ENCODE peak calls at places on chromosomes 1 and 21, in six cellular contexts. One of them, this sample, is unnamed.
A peak's percentile ranks its signal among the peaks of the same experiment; 100 is the strongest.

GRCh38 chr1:35715568-35716002 is 3.1 kb downstream of the C1orf216 start:
- DNase-seq in prostate gland: peak; percentile 60
- DNase-seq in endothelial cell of umbilical vein: peak; percentile 65
- DNase-seq in upper lobe of left lung: no peak
- DNase-seq in HCT116: peak; percentile 72
- DNase-seq in breast epithelium: peak; percentile 65
- DNase-seq in this sample: peak; percentile 73

GRCh38 chr1:41342774-41343355 is 18.4 kb upstream of the FOXO6 start:
- DNase-seq in prostate gland: no peak
- DNase-seq in breast epithelium: peak; percentile 17
- DNase-seq in upper lobe of left lung: no peak
- DNase-seq in HCT116: no peak
- DNase-seq in endothelial cell of umbilical vein: no peak
- DNase-seq in this sample: no peak

GRCh38 chr1:224615861-224616760 is at the start of gene CNIH3:
- DNase-seq in breast epithelium: no peak
- DNase-seq in HCT116: no peak
- DNase-seq in upper lobe of left lung: peak; percentile 87
- DNase-seq in prostate gland: peak; percentile 23
- DNase-seq in endothelial cell of umbilical vein: no peak
- DNase-seq in this sample: peak; percentile 40

GRCh38 chr1:149993764-149994163 is 16.8 kb downstream of the OTUD7B start:
- DNase-seq in prostate gland: no peak
- DNase-seq in endothelial cell of umbilical vein: no peak
- DNase-seq in breast epithelium: no peak
- DNase-seq in HCT116: no peak
- DNase-seq in upper lobe of left lung: no peak
- DNase-seq in this sample: no peak

GRCh38 chr1:94821636-94822305 is 1.6 kb downstream of the SLC44A3 start:
- DNase-seq in endothelial cell of umbilical vein: no peak
- DNase-seq in HCT116: no peak
- DNase-seq in prostate gland: no peak
- DNase-seq in breast epithelium: no peak
- DNase-seq in upper lobe of left lung: no peak
- DNase-seq in this sample: no peak

GRCh38 chr1:41924911-41925310 is 6.2 kb upstream of the HIVEP3 start:
- DNase-seq in endothelial cell of umbilical vein: no peak
- DNase-seq in upper lobe of left lung: no peak
- DNase-seq in prostate gland: no peak
- DNase-seq in HCT116: no peak
- DNase-seq in breast epithelium: no peak
- DNase-seq in this sample: no peak

GRCh38 chr1:167510880-167511279 is 7.4 kb downstream of the CD247 start:
- DNase-seq in HCT116: no peak
- DNase-seq in breast epithelium: no peak
- DNase-seq in prostate gland: no peak
- DNase-seq in upper lobe of left lung: no peak
- DNase-seq in endothelial cell of umbilical vein: no peak
- DNase-seq in this sample: no peak

GRCh38 chr1:225592362-225592761 is 60.6 kb downstream of the ENAH start:
- DNase-seq in HCT116: no peak
- DNase-seq in breast epithelium: no peak
- DNase-seq in endothelial cell of umbilical vein: no peak
- DNase-seq in prostate gland: no peak
- DNase-seq in upper lobe of left lung: no peak
- DNase-seq in this sample: no peak

GRCh38 chr1:80457409-80457808 is 1343.3 kb upstream of the ADGRL2 start:
- DNase-seq in prostate gland: no peak
- DNase-seq in breast epithelium: no peak
- DNase-seq in endothelial cell of umbilical vein: no peak
- DNase-seq in upper lobe of left lung: no peak
- DNase-seq in HCT116: no peak
- DNase-seq in this sample: no peak

GRCh38 chr1:171110485-171111340 is 20.0 kb downstream of the FMO3 start:
- DNase-seq in endothelial cell of umbilical vein: no peak
- DNase-seq in prostate gland: no peak
- DNase-seq in HCT116: no peak
- DNase-seq in breast epithelium: no peak
- DNase-seq in upper lobe of left lung: no peak
- DNase-seq in this sample: no peak

GRCh38 chr1:248841702-248842395 is 3.8 kb downstream of the ZNF672 start:
- DNase-seq in endothelial cell of umbilical vein: peak; percentile 42
- DNase-seq in prostate gland: no peak
- DNase-seq in upper lobe of left lung: no peak
- DNase-seq in HCT116: no peak
- DNase-seq in breast epithelium: no peak
- DNase-seq in this sample: no peak

GRCh38 chr21:46029201-46029924 is 47.8 kb downstream of the COL6A1 start:
- DNase-seq in breast epithelium: no peak
- DNase-seq in endothelial cell of umbilical vein: no peak
- DNase-seq in upper lobe of left lung: no peak
- DNase-seq in HCT116: no peak
- DNase-seq in prostate gland: no peak
- DNase-seq in this sample: no peak

GRCh38 chr21:46028547-46029200 is 47.1 kb downstream of the COL6A1 start:
- DNase-seq in breast epithelium: no peak
- DNase-seq in upper lobe of left lung: no peak
- DNase-seq in endothelial cell of umbilical vein: no peak
- DNase-seq in HCT116: no peak
- DNase-seq in prostate gland: no peak
- DNase-seq in this sample: no peak

GRCh38 chr21:46031484-46031883 is 49.9 kb downstream of the COL6A1 start:
- DNase-seq in endothelial cell of umbilical vein: no peak
- DNase-seq in upper lobe of left lung: no peak
- DNase-seq in prostate gland: no peak
- DNase-seq in HCT116: no peak
- DNase-seq in breast epithelium: no peak
- DNase-seq in this sample: no peak

GRCh38 chr21:46024983-46025860 is 43.7 kb downstream of the COL6A1 start:
- DNase-seq in breast epithelium: no peak
- DNase-seq in prostate gland: no peak
- DNase-seq in HCT116: no peak
- DNase-seq in endothelial cell of umbilical vein: no peak
- DNase-seq in upper lobe of left lung: no peak
- DNase-seq in this sample: no peak

DNA sequence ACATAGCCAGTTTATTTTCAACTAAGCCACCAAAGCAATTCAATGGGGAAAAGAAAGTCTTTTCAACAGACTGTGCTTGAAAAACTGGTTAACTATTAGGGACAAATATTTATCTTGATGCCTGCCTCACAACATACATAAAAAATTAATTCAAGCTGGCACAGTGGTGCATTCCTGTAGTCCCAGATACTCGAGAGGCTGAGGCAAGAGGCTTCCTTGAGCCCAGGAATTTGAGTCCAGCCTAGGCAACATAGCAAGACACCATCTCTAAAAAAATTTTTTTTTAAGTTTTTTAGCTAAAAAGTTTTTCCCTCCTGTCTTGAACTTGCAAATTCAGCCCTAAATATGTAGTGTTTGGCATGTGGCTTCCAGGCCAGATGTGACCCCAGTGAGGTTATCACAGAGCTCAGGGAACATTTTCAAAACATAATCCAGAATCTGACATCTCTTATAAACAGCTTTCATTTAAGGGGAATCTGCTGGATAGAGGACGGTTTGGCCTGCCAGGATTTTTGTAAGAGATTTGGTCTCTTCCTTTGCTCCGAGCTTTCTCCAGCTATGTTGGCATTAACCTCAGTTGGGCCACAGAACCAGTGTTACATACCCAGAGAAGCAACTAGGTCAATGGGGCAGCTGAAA is 46.4 kb downstream of the COL6A1 start:
- DNase-seq in prostate gland: no peak
- DNase-seq in upper lobe of left lung: no peak
- DNase-seq in endothelial cell of umbilical vein: no peak
- DNase-seq in breast epithelium: no peak
- DNase-seq in HCT116: no peak
- DNase-seq in this sample: no peak
- TF ChIP-seq POLR2AphosphoS5 in prostate gland: no peak
- TF ChIP-seq POLR2AphosphoS5 in upper lobe of left lung: peak; percentile 14
- TF ChIP-seq POLR2AphosphoS5 in endothelial cell of umbilical vein: no peak
- TF ChIP-seq POLR2AphosphoS5 in breast epithelium: no peak
- TF ChIP-seq POLR2AphosphoS5 in HCT116: no peak
- TF ChIP-seq POLR2AphosphoS5 in this sample: no peak

GRCh38 chr1:33348676-33349080 is 27.8 kb upstream of the A3GALT2 start:
- DNase-seq in HCT116: no peak
- DNase-seq in prostate gland: no peak
- DNase-seq in breast epithelium: no peak
- DNase-seq in upper lobe of left lung: no peak
- DNase-seq in endothelial cell of umbilical vein: peak; percentile 44
- DNase-seq in this sample: no peak

GRCh38 chr1:33349081-33349759 is 28.3 kb upstream of the A3GALT2 start:
- DNase-seq in prostate gland: peak; percentile 38
- DNase-seq in breast epithelium: no peak
- DNase-seq in endothelial cell of umbilical vein: peak; percentile 40
- DNase-seq in HCT116: no peak
- DNase-seq in upper lobe of left lung: peak; percentile 92
- DNase-seq in this sample: peak; percentile 50

GRCh38 chr1:33350611-33351280 is 29.8 kb upstream of the A3GALT2 start:
- DNase-seq in breast epithelium: no peak
- DNase-seq in prostate gland: no peak
- DNase-seq in upper lobe of left lung: no peak
- DNase-seq in HCT116: no peak
- DNase-seq in endothelial cell of umbilical vein: no peak
- DNase-seq in this sample: no peak

GRCh38 chr1:33351281-33351660 is 30.4 kb upstream of the A3GALT2 start:
- DNase-seq in HCT116: no peak
- DNase-seq in breast epithelium: no peak
- DNase-seq in endothelial cell of umbilical vein: no peak
- DNase-seq in upper lobe of left lung: no peak
- DNase-seq in prostate gland: no peak
- DNase-seq in this sample: no peak

DNA sequence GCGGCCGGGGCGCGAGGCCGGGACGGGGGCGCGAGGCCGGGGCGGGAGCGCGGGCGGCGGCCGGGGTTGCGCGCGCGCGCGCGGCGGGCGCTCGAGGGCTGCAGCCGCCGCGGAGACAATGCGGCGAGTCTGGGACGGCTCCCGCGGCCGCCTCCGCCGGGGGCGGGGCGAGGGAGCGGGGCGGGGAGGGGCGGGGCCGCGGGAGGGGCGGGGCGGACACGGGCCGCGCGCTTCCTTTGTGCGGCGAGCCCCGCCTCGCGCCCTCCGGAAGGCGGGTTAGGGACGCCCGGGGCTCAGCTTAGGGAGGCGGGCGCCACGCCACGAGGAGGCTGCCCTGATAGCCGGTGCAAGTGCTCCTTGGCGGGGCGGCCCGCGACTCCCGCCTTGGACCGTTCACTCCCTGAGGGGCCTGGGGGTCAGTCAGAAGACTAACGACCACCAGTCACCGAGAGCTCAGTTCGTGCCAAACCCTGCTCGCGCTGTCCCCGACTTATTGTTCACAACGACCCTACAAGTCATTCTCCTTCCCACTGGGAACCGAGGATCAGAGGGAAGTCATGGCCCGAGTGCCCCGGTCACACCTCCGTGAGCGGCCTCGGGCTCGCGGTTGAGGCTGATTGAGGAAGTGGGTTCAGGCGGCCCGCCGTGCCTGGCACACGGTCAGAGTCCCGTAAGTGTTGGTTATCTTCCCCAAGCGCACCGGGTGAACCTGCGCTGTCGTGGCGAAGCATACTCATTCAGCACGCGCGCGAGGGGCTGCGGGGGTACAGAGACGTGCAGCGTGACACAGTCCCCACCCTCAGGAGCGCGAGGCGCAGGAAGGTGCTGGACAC is 29.1 kb upstream of the A3GALT2 start:
- DNase-seq in HCT116: peak; percentile 68
- DNase-seq in upper lobe of left lung: peak; percentile 97
- DNase-seq in endothelial cell of umbilical vein: peak; percentile 69
- DNase-seq in prostate gland: peak; percentile 83
- DNase-seq in breast epithelium: peak; percentile 76
- DNase-seq in this sample: peak; percentile 93
- TF ChIP-seq POLR2AphosphoS5 in HCT116: peak; percentile 88
- TF ChIP-seq POLR2AphosphoS5 in upper lobe of left lung: peak; percentile 86
- TF ChIP-seq POLR2AphosphoS5 in endothelial cell of umbilical vein: peak; percentile 80
- TF ChIP-seq POLR2AphosphoS5 in prostate gland: peak; percentile 38
- TF ChIP-seq POLR2AphosphoS5 in breast epithelium: peak; percentile 75
- TF ChIP-seq POLR2AphosphoS5 in this sample: peak; percentile 71

GRCh38 chr1:56975446-56975845 is 9.6 kb upstream of the C8B start:
- DNase-seq in breast epithelium: no peak
- DNase-seq in HCT116: no peak
- DNase-seq in upper lobe of left lung: no peak
- DNase-seq in endothelial cell of umbilical vein: no peak
- DNase-seq in prostate gland: no peak
- DNase-seq in this sample: no peak

GRCh38 chr1:56970280-56970679 is 4.5 kb upstream of the C8B start:
- DNase-seq in upper lobe of left lung: no peak
- DNase-seq in breast epithelium: no peak
- DNase-seq in prostate gland: no peak
- DNase-seq in endothelial cell of umbilical vein: no peak
- DNase-seq in HCT116: no peak
- DNase-seq in this sample: no peak

GRCh38 chr1:56977910-56978309 is 12.1 kb upstream of the C8B start:
- DNase-seq in prostate gland: no peak
- DNase-seq in upper lobe of left lung: no peak
- DNase-seq in endothelial cell of umbilical vein: no peak
- DNase-seq in breast epithelium: no peak
- DNase-seq in HCT116: no peak
- DNase-seq in this sample: no peak

GRCh38 chr1:56972971-56973370 is 7.2 kb upstream of the C8B start:
- DNase-seq in endothelial cell of umbilical vein: no peak
- DNase-seq in breast epithelium: no peak
- DNase-seq in prostate gland: no peak
- DNase-seq in HCT116: no peak
- DNase-seq in upper lobe of left lung: no peak
- DNase-seq in this sample: no peak

DNA sequence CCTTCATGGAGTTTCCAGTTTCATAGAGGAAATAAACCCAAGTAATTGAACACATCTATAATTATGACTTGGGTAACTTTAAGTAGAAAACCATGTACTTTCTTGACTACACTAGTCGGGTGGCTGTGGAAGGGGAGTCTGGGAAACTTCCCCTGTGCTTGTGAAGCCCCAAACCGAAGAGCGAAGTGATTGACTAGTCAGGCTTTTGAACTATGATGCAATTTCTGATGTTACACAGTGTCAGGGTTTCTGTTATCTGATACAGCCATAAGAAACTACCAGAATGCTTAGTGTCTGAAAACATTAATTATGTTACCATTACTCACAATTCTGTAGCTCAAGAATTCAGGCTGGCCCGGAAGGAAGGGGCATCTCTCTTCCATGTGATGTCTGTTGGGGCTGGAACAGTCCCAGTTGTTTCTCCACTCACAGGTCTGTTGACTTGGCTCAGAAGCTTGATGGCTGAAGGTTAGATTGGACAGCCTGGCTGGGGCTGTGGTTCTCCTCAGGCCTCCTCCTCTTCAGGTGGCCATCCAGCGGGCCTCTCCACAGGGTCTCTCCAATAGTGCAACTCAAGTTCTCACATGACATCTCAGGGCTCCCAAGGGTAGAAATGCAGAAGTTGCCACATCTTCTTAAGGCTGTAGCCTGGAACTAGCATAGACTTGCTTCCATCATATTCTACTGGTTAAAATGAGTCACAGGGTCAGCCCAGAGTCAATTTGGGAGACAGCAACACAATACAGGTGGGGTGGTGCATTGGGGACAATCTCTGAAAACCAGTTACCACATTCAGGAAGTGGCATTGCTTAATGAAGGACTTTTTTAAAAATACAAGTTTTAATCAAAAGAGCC is 8.3 kb upstream of the C8B start:
- DNase-seq in breast epithelium: no peak
- DNase-seq in HCT116: no peak
- DNase-seq in upper lobe of left lung: no peak
- DNase-seq in prostate gland: no peak
- DNase-seq in endothelial cell of umbilical vein: no peak
- DNase-seq in this sample: no peak
- TF ChIP-seq POLR2AphosphoS5 in breast epithelium: no peak
- TF ChIP-seq POLR2AphosphoS5 in HCT116: no peak
- TF ChIP-seq POLR2AphosphoS5 in upper lobe of left lung: no peak
- TF ChIP-seq POLR2AphosphoS5 in prostate gland: no peak
- TF ChIP-seq POLR2AphosphoS5 in endothelial cell of umbilical vein: no peak
- TF ChIP-seq POLR2AphosphoS5 in this sample: no peak

GRCh38 chr1:151716771-151717631 is at the start of gene CELF3:
- DNase-seq in upper lobe of left lung: peak; percentile 86
- DNase-seq in HCT116: no peak
- DNase-seq in endothelial cell of umbilical vein: no peak
- DNase-seq in breast epithelium: no peak
- DNase-seq in prostate gland: no peak
- DNase-seq in this sample: no peak
- TF ChIP-seq POLR2AphosphoS5 in upper lobe of left lung: no peak
- TF ChIP-seq POLR2AphosphoS5 in HCT116: no peak
- TF ChIP-seq POLR2AphosphoS5 in endothelial cell of umbilical vein: no peak
- TF ChIP-seq POLR2AphosphoS5 in breast epithelium: no peak
- TF ChIP-seq POLR2AphosphoS5 in prostate gland: no peak
- TF ChIP-seq POLR2AphosphoS5 in this sample: no peak